ENCODE peak calls at places on chromosomes 2 and 18, in five cellular contexts. H is left lung, U is HepG2, D is aorta, I is GM23338. T is an unnamed sample. For H3K36me3, the result is how much of the 10 kb centered on the place peaks cover.

GRCh38 chr2:178271629-178272333 is 77.5 kb downstream of the OSBPL6 start:
- DNase-seq in U (no peak), I (no peak), D (peak), H (no peak), T (no peak)

GRCh38 chr2:44623622-44624351 is 262.0 kb downstream of the CAMKMT start:
- DNase-seq in I (peak), U (no peak), D (no peak), H (no peak), T (no peak)

GRCh38 chr18:32469190-32469611 is 1.5 kb downstream of the GAREM1 start:
- DNase-seq in D (peak), H (peak), I (no peak), U (peak), T (peak)

GRCh38 chr2:96396587-96396986 is 61.0 kb downstream of the NCAPH start:
- DNase-seq in I (no peak), U (no peak), D (no peak), H (no peak), T (no peak)

GRCh38 chr2:75605770-75606535 is 40.6 kb upstream of the MRPL19 start:
- DNase-seq in H (no peak), U (peak), D (no peak), I (peak), T (peak)

GRCh38 chr2:138035597-138036217 is 71.4 kb downstream of the HNMT start:
- DNase-seq in D (no peak), U (no peak), H (no peak), I (no peak), T (no peak)

GRCh38 chr2:187499941-187500532 is 52.0 kb upstream of the CALCRL start:
- DNase-seq in H (no peak), D (peak), I (peak), U (peak), T (peak)

GRCh38 chr18:40868110-40868858 is 1086.8 kb upstream of the PIK3C3 start:
- DNase-seq in D (no peak), H (no peak), I (no peak), U (peak), T (no peak)

GRCh38 chr2:68251855-68252406 is 401 bp downstream of the PPP3R1 start:
- DNase-seq in H (peak), U (no peak), I (peak), D (peak), T (peak)

GRCh38 chr2:43135583-43135982 is 90.8 kb downstream of the ZFP36L2 start:
- DNase-seq in I (no peak), H (no peak), D (no peak), U (no peak), T (peak)

GRCh38 chr18:275486-275885 is 7.6 kb upstream of the THOC1 start:
- DNase-seq in H (no peak), D (no peak), U (no peak), I (no peak), T (no peak)

GRCh38 chr18:79625195-79625923 is 54.2 kb upstream of the CTDP1 start:
- DNase-seq in D (peak), I (no peak), U (no peak), H (peak), T (no peak)

GRCh38 chr2:28729698-28730097 is 21.9 kb upstream of the PPP1CB start:
- DNase-seq in D (no peak), I (no peak), H (no peak), U (no peak), T (no peak)

GRCh38 chr2:159574246-159574645 is 42.1 kb downstream of the BAZ2B start:
- DNase-seq in I (no peak), H (no peak), D (no peak), U (no peak), T (no peak)

GRCh38 chr2:29123584-29124349 is 8.6 kb downstream of the CLIP4 start:
- DNase-seq in U (peak), H (no peak), D (no peak), I (no peak), T (no peak)

GRCh38 chr18:10020176-10020575 is 106.4 kb downstream of the VAPA start:
- DNase-seq in U (no peak), H (no peak), D (no peak), I (no peak), T (no peak)

GRCh38 chr2:120858361-120858760 is 122.7 kb downstream of the GLI2 start:
- DNase-seq in H (peak), I (no peak), D (peak), U (no peak), T (no peak)

GRCh38 chr2:239285071-239285931 is 115.5 kb downstream of the HDAC4 start:
- DNase-seq in I (no peak), U (peak), D (peak), H (peak), T (no peak)

GRCh38 chr2:151239624-151240023 is 22.0 kb downstream of the RBM43 start:
- DNase-seq in I (no peak), D (no peak), H (peak), U (no peak), T (no peak)

GRCh38 chr2:236089271-236090026 is 78.7 kb downstream of the GBX2 start:
- DNase-seq in I (no peak), H (peak), D (no peak), U (no peak), T (no peak)

GRCh38 chr2:189631849-189632248 is 29.4 kb upstream of the ASNSD1 start:
- DNase-seq in H (no peak), I (no peak), D (no peak), U (no peak), T (no peak)

GRCh38 chr2:166825914-166826313 is 62.4 kb upstream of the XIRP2 start:
- DNase-seq in I (no peak), D (no peak), U (no peak), H (no peak), T (no peak)

GRCh38 chr2:216645636-216645950 is 12.4 kb downstream of the IGFBP2 start:
- DNase-seq in I (no peak), H (no peak), U (no peak), D (no peak), T (no peak)

GRCh38 chr2:144518744-144519596 is 949 bp downstream of the ZEB2 start:
- DNase-seq in U (no peak), D (no peak), H (no peak), I (no peak), T (no peak)

GRCh38 chr2:46002507-46002883 is 294.7 kb upstream of the EPAS1 start:
- DNase-seq in D (no peak), I (no peak), H (no peak), U (peak), T (no peak)

GRCh38 chr18:78519394-78520062 is 460.1 kb upstream of the SALL3 start:
- DNase-seq in H (no peak), I (no peak), D (peak), U (no peak), T (no peak)

GRCh38 chr2:190891370-190891769 is 10.7 kb downstream of the GLS start:
- DNase-seq in U (no peak), D (no peak), I (no peak), H (no peak), T (no peak)

GRCh38 chr2:48530033-48530804 is at the start of gene STON1:
- DNase-seq in D (peak), U (no peak), H (peak), I (peak), T (peak)

GRCh38 chr2:232204457-232204931 is 174.1 kb upstream of the ALPP start:
- DNase-seq in I (no peak), D (no peak), H (no peak), U (peak), T (no peak)

GRCh38 chr2:46708492-46708891 is 207.1 kb downstream of the MCFD2 start:
- DNase-seq in D (no peak), H (no peak), I (peak), U (peak), T (no peak)

GRCh38 chr18:2970762-2971659 is 41.9 kb downstream of the LPIN2 start:
- DNase-seq in I (no peak), U (no peak), H (peak), D (no peak), T (no peak)

GRCh38 chr2:71940695-71941094 is 207.0 kb downstream of the CYP26B1 start:
- DNase-seq in D (no peak), H (no peak), U (no peak), I (no peak), T (peak)

DNA sequence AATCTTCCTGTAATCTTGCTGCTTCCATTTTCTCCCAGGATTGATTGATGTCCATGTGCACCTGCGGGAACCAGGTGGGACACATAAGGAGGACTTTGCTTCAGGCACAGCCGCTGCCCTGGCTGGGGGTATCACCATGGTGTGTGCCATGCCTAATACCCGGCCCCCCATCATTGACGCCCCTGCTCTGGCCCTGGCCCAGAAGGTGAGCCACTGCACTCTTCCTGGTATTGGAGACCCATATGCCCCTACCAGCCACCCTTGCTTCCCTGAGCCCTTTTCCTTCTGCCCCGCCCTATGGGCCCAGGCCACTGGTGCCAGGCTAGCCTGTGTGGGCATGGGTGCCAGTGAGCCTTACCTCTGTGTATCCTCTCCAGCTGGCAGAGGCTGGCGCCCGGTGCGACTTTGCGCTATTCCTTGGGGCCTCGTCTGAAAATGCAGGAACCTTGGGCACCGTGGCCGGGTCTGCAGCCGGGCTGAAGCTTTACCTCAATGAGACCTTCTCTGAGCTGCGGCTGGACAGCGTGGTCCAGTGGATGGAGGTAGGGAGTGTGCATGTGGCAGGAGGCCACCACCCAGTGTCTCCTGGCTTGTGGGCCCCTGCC is 20.3 kb downstream of the CAD start:
- DNase-seq in H (no peak), U (no peak), I (no peak), D (peak), T (no peak)
- H3K4me3 ChIP-seq in H (no peak), U (no peak), I (no peak), D (no peak), T (no peak)

DNA sequence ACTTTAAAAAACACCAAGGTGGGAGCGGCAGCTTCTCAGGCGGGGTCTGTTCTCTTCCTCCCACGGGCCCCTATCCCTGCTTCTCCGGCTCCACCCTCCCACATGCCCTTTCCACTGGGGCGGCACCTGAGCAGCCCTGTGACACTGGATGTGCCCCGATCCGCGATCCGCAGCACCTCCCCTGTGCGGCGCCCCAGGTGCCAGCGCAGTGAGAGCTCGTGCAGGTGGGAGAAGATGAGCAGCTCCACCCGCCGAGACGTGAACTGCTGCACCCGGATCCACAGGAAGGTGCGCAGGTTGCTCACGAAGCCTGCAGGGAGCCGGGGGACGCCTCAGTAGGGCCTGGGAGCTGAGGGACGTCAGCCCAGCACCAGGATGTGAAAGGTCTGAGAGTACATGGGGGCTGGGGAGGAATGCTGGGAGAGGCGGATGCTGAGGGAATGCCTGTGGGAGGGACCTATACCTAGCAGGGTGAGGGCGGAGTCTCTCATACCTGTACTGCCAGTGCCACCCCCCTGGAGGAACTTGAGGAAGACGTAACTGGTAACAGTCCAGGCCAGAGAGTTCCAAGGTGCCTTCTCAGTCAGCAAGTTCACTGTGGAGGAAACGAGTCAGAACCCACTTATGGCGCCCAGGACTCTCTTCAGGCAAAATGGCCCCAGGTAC is 2.8 kb downstream of the ABCB6 start:
- DNase-seq in I (peak), U (no peak), H (no peak), D (no peak), T (no peak)
- H3K36me3 ChIP-seq in I (under half), U (under half), H (half or more), D (under half), T (under half)

DNA sequence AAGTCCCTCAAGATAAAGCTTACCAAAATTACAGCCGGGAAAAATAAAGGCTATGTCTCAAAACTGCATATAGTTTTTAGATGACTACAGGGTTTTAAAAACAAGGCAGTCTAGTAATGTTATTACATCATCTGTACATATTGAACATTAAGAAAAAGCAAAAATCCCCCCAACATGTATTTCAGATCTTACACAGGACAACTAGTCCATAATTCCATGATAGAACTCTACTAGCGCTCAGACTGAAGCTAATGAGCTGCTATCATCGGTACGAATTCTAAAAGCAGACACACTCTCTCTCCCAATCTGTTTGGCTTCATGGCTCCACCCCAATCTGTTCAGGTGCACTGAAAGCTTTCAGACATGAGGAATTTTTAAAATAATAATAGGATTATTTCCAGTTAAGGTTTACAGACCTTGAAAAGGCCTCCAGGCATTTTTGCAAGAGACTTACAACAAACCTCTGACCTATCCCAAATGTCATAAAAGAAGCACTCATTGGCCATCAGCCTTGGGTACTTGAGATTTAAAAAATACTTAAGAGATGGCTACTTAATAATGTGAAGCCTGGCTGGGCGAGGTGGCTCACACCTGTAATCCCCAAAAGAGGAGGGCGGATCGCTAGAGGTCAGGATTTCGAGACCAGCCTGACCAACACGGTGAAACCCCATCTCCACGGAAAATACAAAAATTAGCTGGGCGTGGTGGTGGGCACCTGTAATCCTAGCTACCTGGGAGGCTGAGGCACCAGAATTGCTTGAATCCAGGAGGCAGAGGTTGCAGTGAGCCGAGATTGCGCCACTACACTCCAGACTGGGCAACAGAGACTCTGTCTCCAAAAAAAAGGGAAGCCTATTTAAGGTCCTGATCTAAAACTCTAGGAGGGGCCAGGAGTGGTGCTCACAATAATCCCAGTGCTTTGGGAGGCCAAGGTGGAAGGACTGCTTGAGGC is 2.0 kb downstream of the NPC1 start:
- DNase-seq in U (no peak), I (no peak), H (no peak), D (no peak), T (no peak)
- H3K4me3 ChIP-seq in U (peak), I (peak), H (peak), D (no peak), T (no peak)

DNA sequence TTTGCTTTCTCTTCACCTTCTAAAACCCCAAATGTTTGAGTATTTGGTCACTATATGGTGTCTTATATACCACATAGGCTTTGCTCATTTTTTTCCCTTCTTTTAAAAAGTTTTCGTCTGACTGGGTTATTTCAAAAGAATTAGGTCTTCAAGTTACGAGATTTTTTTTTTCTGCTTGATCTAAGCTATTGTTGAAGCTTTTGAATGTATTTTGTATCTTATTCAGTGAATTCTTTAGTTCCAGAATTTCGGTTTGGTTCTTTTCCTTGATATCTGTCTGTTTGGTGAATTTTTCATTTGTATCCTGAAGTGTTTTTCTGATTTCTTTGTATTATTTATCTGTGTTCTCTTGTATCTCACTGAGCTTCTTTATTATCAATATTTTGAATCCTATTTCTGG is 93.5 kb downstream of the ARL6IP6 start:
- DNase-seq in D (no peak), H (no peak), U (no peak), I (no peak), T (no peak)
- H3K36me3 ChIP-seq in D (under half), H (under half), U (under half), I (under half), T (under half)

GRCh38 chr18:75336767-75337166 is 90.7 kb downstream of the SMIM21 start:
- DNase-seq in U (no peak), I (no peak), D (no peak), H (no peak), T (no peak)
- H3K4me3 ChIP-seq in U (no peak), I (no peak), D (no peak), H (no peak), T (no peak)

GRCh38 chr2:152623775-152624174 is 93.5 kb downstream of the PRPF40A start:
- DNase-seq in D (no peak), I (no peak), H (no peak), U (no peak), T (no peak)
- H3K36me3 ChIP-seq in D (under half), I (under half), H (under half), U (under half), T (under half)

GRCh38 chr2:11498543-11499034 is 32.6 kb upstream of the E2F6 start:
- DNase-seq in U (peak), H (peak), D (peak), I (no peak), T (no peak)
- H3K4me3 ChIP-seq in U (peak), H (no peak), D (no peak), I (no peak), T (no peak)

GRCh38 chr2:54531558-54531957 is 75.4 kb downstream of the SPTBN1 start:
- DNase-seq in U (no peak), H (no peak), D (no peak), I (no peak), T (no peak)
- H3K36me3 ChIP-seq in U (under half), H (under half), D (under half), I (under half), T (under half)

T was measured in H7.